ENCODE peak calls at places on chromosome 6, in six cellular contexts. One of them, this sample, is unnamed.

GRCh38 chr6:93727447-93727846 is 308.1 kb upstream of the EPHA7 start:
- DNase-seq in IMR-90: no peak
- DNase-seq in H1: no peak
- DNase-seq in H9: no peak
- DNase-seq in mesenchymal stem cell: no peak
- DNase-seq in trophoblast cell: no peak
- DNase-seq in this sample: no peak

GRCh38 chr6:32148722-32149576 is 2.8 kb downstream of the PRRT1 start:
- DNase-seq in IMR-90: no peak
- DNase-seq in H1: peak
- DNase-seq in H9: peak
- DNase-seq in mesenchymal stem cell: peak
- DNase-seq in trophoblast cell: no peak
- DNase-seq in this sample: no peak

GRCh38 chr6:8020083-8020482 is 44.1 kb downstream of the BLOC1S5 start:
- DNase-seq in IMR-90: no peak
- DNase-seq in H1: no peak
- DNase-seq in H9: no peak
- DNase-seq in mesenchymal stem cell: no peak
- DNase-seq in trophoblast cell: no peak
- DNase-seq in this sample: no peak

GRCh38 chr6:42182101-42182500 is 8.9 kb downstream of the GUCA1A start:
- DNase-seq in IMR-90: no peak
- DNase-seq in H1: no peak
- DNase-seq in H9: no peak
- DNase-seq in mesenchymal stem cell: no peak
- DNase-seq in trophoblast cell: no peak
- DNase-seq in this sample: no peak

GRCh38 chr6:135048915-135049314 is 5.7 kb downstream of the HBS1L start:
- DNase-seq in IMR-90: no peak
- DNase-seq in H1: no peak
- DNase-seq in H9: no peak
- DNase-seq in mesenchymal stem cell: no peak
- DNase-seq in trophoblast cell: no peak
- DNase-seq in this sample: no peak

GRCh38 chr6:139932671-139933070 is 558.2 kb upstream of the CITED2 start:
- DNase-seq in IMR-90: no peak
- DNase-seq in H1: no peak
- DNase-seq in H9: no peak
- DNase-seq in mesenchymal stem cell: no peak
- DNase-seq in trophoblast cell: no peak
- DNase-seq in this sample: no peak

GRCh38 chr6:130216630-130217029 is 6.1 kb downstream of the SAMD3 start:
- DNase-seq in IMR-90: no peak
- DNase-seq in H1: no peak
- DNase-seq in H9: no peak
- DNase-seq in mesenchymal stem cell: no peak
- DNase-seq in trophoblast cell: no peak
- DNase-seq in this sample: no peak

GRCh38 chr6:142735182-142735581 is 209.8 kb downstream of the HIVEP2 start:
- DNase-seq in IMR-90: peak
- DNase-seq in H1: no peak
- DNase-seq in H9: no peak
- DNase-seq in mesenchymal stem cell: peak
- DNase-seq in trophoblast cell: no peak
- DNase-seq in this sample: no peak

GRCh38 chr6:45535933-45536332 is 158.2 kb upstream of the SUPT3H start:
- DNase-seq in IMR-90: no peak
- DNase-seq in H1: no peak
- DNase-seq in H9: no peak
- DNase-seq in mesenchymal stem cell: no peak
- DNase-seq in trophoblast cell: no peak
- DNase-seq in this sample: no peak

GRCh38 chr6:90098025-90098474 is 198.6 kb downstream of the BACH2 start:
- DNase-seq in IMR-90: peak
- DNase-seq in H1: no peak
- DNase-seq in H9: no peak
- DNase-seq in mesenchymal stem cell: peak
- DNase-seq in trophoblast cell: no peak
- DNase-seq in this sample: no peak

GRCh38 chr6:142855877-142856606 is 88.9 kb downstream of the HIVEP2 start:
- DNase-seq in IMR-90: no peak
- DNase-seq in H1: no peak
- DNase-seq in H9: no peak
- DNase-seq in mesenchymal stem cell: no peak
- DNase-seq in trophoblast cell: no peak
- DNase-seq in this sample: no peak

GRCh38 chr6:137856138-137856898 is 10.7 kb upstream of the TNFAIP3 start:
- DNase-seq in IMR-90: no peak
- DNase-seq in H1: no peak
- DNase-seq in H9: no peak
- DNase-seq in mesenchymal stem cell: no peak
- DNase-seq in trophoblast cell: no peak
- DNase-seq in this sample: no peak

GRCh38 chr6:74507649-74508048 is 698.2 kb downstream of the COL12A1 start:
- DNase-seq in IMR-90: no peak
- DNase-seq in H1: no peak
- DNase-seq in H9: no peak
- DNase-seq in mesenchymal stem cell: no peak
- DNase-seq in trophoblast cell: no peak
- DNase-seq in this sample: no peak

GRCh38 chr6:100880901-100881706 is at the start of gene ASCC3:
- DNase-seq in IMR-90: peak
- DNase-seq in H1: peak
- DNase-seq in H9: peak
- DNase-seq in mesenchymal stem cell: peak
- DNase-seq in trophoblast cell: peak
- DNase-seq in this sample: peak

GRCh38 chr6:165701005-165701404 is 38.0 kb upstream of the PDE10A start:
- DNase-seq in IMR-90: peak
- DNase-seq in H1: no peak
- DNase-seq in H9: no peak
- DNase-seq in mesenchymal stem cell: peak
- DNase-seq in trophoblast cell: peak
- DNase-seq in this sample: no peak

GRCh38 chr6:110320307-110320706 is 37.8 kb downstream of the METTL24 start:
- DNase-seq in IMR-90: no peak
- DNase-seq in H1: no peak
- DNase-seq in H9: no peak
- DNase-seq in mesenchymal stem cell: no peak
- DNase-seq in trophoblast cell: no peak
- DNase-seq in this sample: no peak

GRCh38 chr6:16092140-16092539 is 36.7 kb upstream of the MYLIP start:
- DNase-seq in IMR-90: no peak
- DNase-seq in H1: no peak
- DNase-seq in H9: no peak
- DNase-seq in mesenchymal stem cell: no peak
- DNase-seq in trophoblast cell: no peak
- DNase-seq in this sample: no peak

GRCh38 chr6:79269877-79270276 is 35.4 kb upstream of the HMGN3 start:
- DNase-seq in IMR-90: peak
- DNase-seq in H1: no peak
- DNase-seq in H9: no peak
- DNase-seq in mesenchymal stem cell: peak
- DNase-seq in trophoblast cell: peak
- DNase-seq in this sample: no peak

GRCh38 chr6:139977887-139978332 is 603.5 kb upstream of the CITED2 start:
- DNase-seq in IMR-90: peak
- DNase-seq in H1: no peak
- DNase-seq in H9: no peak
- DNase-seq in mesenchymal stem cell: peak
- DNase-seq in trophoblast cell: peak
- DNase-seq in this sample: no peak

GRCh38 chr6:42690151-42690702 is 32.2 kb downstream of the PRPH2 start:
- DNase-seq in IMR-90: peak
- DNase-seq in H1: no peak
- DNase-seq in H9: no peak
- DNase-seq in mesenchymal stem cell: no peak
- DNase-seq in trophoblast cell: no peak
- DNase-seq in this sample: no peak

GRCh38 chr6:157510329-157511188 is 129.6 kb downstream of the ZDHHC14 start:
- DNase-seq in IMR-90: no peak
- DNase-seq in H1: no peak
- DNase-seq in H9: peak
- DNase-seq in mesenchymal stem cell: no peak
- DNase-seq in trophoblast cell: no peak
- DNase-seq in this sample: no peak

GRCh38 chr6:127069659-127070279 is 48.7 kb upstream of the RSPO3 start:
- DNase-seq in IMR-90: peak
- DNase-seq in H1: no peak
- DNase-seq in H9: no peak
- DNase-seq in mesenchymal stem cell: peak
- DNase-seq in trophoblast cell: no peak
- DNase-seq in this sample: peak

GRCh38 chr6:99822741-99823512 is 171.1 kb downstream of the MCHR2 start:
- DNase-seq in IMR-90: peak
- DNase-seq in H1: no peak
- DNase-seq in H9: no peak
- DNase-seq in mesenchymal stem cell: peak
- DNase-seq in trophoblast cell: peak
- DNase-seq in this sample: peak

GRCh38 chr6:117482240-117483003 is at the start of gene DCBLD1:
- DNase-seq in IMR-90: peak
- DNase-seq in H1: no peak
- DNase-seq in H9: peak
- DNase-seq in mesenchymal stem cell: peak
- DNase-seq in trophoblast cell: peak
- DNase-seq in this sample: peak
- H3K23ac ChIP-seq in IMR-90: peak
- H3K23ac ChIP-seq in H1: no peak
- H3K23ac ChIP-seq in H9: no peak
- H3K23ac ChIP-seq in mesenchymal stem cell: no peak
- H3K23ac ChIP-seq in trophoblast cell: no peak
- H3K23ac ChIP-seq in this sample: peak

GRCh38 chr6:166758136-166758704 is 131.2 kb upstream of the RPS6KA2 start:
- DNase-seq in IMR-90: no peak
- DNase-seq in H1: no peak
- DNase-seq in H9: no peak
- DNase-seq in mesenchymal stem cell: no peak
- DNase-seq in trophoblast cell: no peak
- DNase-seq in this sample: no peak
- H3K4me2 ChIP-seq in IMR-90: peak
- H3K4me2 ChIP-seq in H1: peak
- H3K4me2 ChIP-seq in H9: no peak
- H3K4me2 ChIP-seq in mesenchymal stem cell: peak
- H3K4me2 ChIP-seq in trophoblast cell: no peak
- H3K4me2 ChIP-seq in this sample: no peak

DNA sequence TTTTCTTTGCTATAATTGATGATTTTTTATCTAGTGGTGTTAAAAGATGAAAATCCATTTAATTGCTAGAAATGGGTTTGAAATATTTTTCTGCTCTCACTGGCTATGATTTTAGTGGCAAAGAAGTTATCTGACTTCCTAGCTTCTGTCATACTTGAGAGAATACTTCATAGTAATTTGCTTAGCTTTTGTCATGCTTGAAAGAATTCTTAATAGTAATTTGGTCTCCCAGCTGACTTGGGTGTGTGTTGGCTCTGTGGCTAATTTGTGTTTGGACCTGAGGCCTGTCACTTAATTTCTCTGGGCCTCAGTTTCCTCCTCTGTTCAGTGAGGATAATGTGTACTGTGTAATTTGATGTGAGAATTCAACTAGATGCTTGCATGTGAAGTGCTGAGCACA is 12.8 kb upstream of the RMND1 start:
- DNase-seq in IMR-90: no peak
- DNase-seq in H1: no peak
- DNase-seq in H9: no peak
- DNase-seq in mesenchymal stem cell: no peak
- DNase-seq in trophoblast cell: no peak
- DNase-seq in this sample: no peak
- H3K14ac ChIP-seq in IMR-90: no peak
- H3K14ac ChIP-seq in H1: no peak
- H3K14ac ChIP-seq in H9: no peak
- H3K14ac ChIP-seq in mesenchymal stem cell: no peak
- H3K14ac ChIP-seq in trophoblast cell: no peak
- H3K14ac ChIP-seq in this sample: no peak

GRCh38 chr6:4134841-4135664 is at the start of gene ECI2:
- DNase-seq in IMR-90: peak
- DNase-seq in H1: peak
- DNase-seq in H9: no peak
- DNase-seq in mesenchymal stem cell: peak
- DNase-seq in trophoblast cell: peak
- DNase-seq in this sample: no peak
- H3K23ac ChIP-seq in IMR-90: peak
- H3K23ac ChIP-seq in H1: no peak
- H3K23ac ChIP-seq in H9: no peak
- H3K23ac ChIP-seq in mesenchymal stem cell: peak
- H3K23ac ChIP-seq in trophoblast cell: peak
- H3K23ac ChIP-seq in this sample: peak

DNA sequence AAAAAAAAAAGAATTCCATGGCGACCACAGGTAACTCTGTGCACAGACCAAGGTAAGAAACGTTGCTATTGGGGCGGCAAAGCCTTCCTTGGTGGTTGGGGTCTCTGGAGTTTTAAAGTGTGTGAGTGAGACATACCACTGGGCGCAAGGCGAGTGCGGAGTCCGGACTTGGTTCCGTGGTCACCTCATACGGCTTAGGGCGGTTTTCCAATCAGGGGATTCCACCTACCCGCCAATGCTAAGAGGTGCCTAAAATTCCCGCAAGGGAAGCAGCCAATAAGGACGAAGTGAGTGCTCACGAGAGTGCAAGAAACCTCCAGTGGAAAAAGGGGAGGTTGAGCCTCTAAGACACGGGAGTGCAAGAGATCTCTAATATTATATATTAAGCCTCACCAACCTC is 68.6 kb upstream of the PRSS16 start:
- DNase-seq in IMR-90: no peak
- DNase-seq in H1: no peak
- DNase-seq in H9: peak
- DNase-seq in mesenchymal stem cell: no peak
- DNase-seq in trophoblast cell: no peak
- DNase-seq in this sample: no peak
- H3K4me2 ChIP-seq in IMR-90: peak
- H3K4me2 ChIP-seq in H1: peak
- H3K4me2 ChIP-seq in H9: peak
- H3K4me2 ChIP-seq in mesenchymal stem cell: peak
- H3K4me2 ChIP-seq in trophoblast cell: peak
- H3K4me2 ChIP-seq in this sample: peak

DNA sequence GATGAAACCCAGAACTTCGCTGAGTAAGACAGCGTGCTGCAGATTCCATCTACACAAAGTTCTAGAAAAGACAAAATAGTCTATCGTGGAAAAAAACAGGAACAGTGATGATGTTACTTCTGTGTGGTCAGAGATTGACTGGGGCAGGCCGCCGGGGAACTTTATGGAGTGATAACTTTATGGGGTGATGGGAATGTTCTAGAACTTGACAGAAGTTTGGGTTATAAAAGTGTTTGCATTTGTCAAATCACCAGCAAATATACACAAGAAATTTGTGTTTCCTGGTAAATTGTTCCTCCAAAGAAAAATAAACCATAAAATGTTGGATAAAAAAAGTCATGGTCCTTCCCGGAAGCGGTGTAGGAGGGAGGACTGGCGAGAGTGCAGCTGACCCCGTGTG is 80.8 kb upstream of the QKI start:
- DNase-seq in IMR-90: no peak
- DNase-seq in H1: no peak
- DNase-seq in H9: no peak
- DNase-seq in mesenchymal stem cell: no peak
- DNase-seq in trophoblast cell: no peak
- DNase-seq in this sample: no peak
- H3K14ac ChIP-seq in IMR-90: no peak
- H3K14ac ChIP-seq in H1: no peak
- H3K14ac ChIP-seq in H9: no peak
- H3K14ac ChIP-seq in mesenchymal stem cell: no peak
- H3K14ac ChIP-seq in trophoblast cell: no peak
- H3K14ac ChIP-seq in this sample: no peak

GRCh38 chr6:37104935-37105781 is 64.8 kb upstream of the PIM1 start:
- DNase-seq in IMR-90: no peak
- DNase-seq in H1: no peak
- DNase-seq in H9: no peak
- DNase-seq in mesenchymal stem cell: no peak
- DNase-seq in trophoblast cell: no peak
- DNase-seq in this sample: no peak
- H3K23ac ChIP-seq in IMR-90: no peak
- H3K23ac ChIP-seq in H1: no peak
- H3K23ac ChIP-seq in H9: no peak
- H3K23ac ChIP-seq in mesenchymal stem cell: no peak
- H3K23ac ChIP-seq in trophoblast cell: no peak
- H3K23ac ChIP-seq in this sample: no peak

This sample was measured in neuronal stem cell.